ENCODE peak calls at places on chromosome 13, in nine cellular contexts. L is stimulated activated CD4-positive, alpha-beta T cell treated with anti-CD3 and anti-CD28 coated beads, Interleukin-15, amount 100 ng/mL, for 24 hours; H is glutamatergic neuron; K is right cardiac atrium; D is Jurkat, Clone E6-1; X is G401; V is IMR-90; N is fibroblast of lung; U is GM23248. P is an unnamed sample.

GRCh38 chr13:41833201-41833600 is 127.7 kb downstream of the VWA8 start:
- DNase-seq in L (no peak), H (no peak), K (no peak), D (no peak), X (no peak), V (no peak), N (peak; percentile 38), U (no peak), P (no peak)

GRCh38 chr13:75324413-75324940 is 157.5 kb downstream of the TBC1D4 start:
- DNase-seq in L (no peak), H (no peak), K (no peak), D (no peak), X (no peak), V (peak; percentile 40), N (peak; percentile 9), U (no peak), P (no peak)

GRCh38 chr13:101623469-101624209 is 171.2 kb downstream of the ITGBL1 start:
- DNase-seq in L (no peak), H (no peak), K (no peak), D (no peak), X (no peak), V (peak; percentile 24), N (peak; percentile 9), U (peak; percentile 52), P (no peak)

GRCh38 chr13:29771247-29771646 is 79.2 kb downstream of the UBL3 start:
- DNase-seq in L (no peak), H (no peak), K (no peak), D (peak; percentile 25), X (peak; percentile 57), V (peak; percentile 49), N (peak; percentile 23), U (peak; percentile 48), P (no peak)

GRCh38 chr13:110280231-110280813 is 26.6 kb downstream of the COL4A1 start:
- DNase-seq in L (peak; percentile 20), H (no peak), K (peak; percentile 29), D (no peak), X (no peak), V (no peak), N (no peak), U (no peak), P (no peak)

GRCh38 chr13:26050568-26051230 is 1.1 kb downstream of the SHISA2 start:
- DNase-seq in L (peak; percentile 29), H (peak; percentile 89), K (peak; percentile 70), D (no peak), X (no peak), V (no peak), N (peak; percentile 48), U (peak; percentile 31), P (no peak)

GRCh38 chr13:91347212-91347995 is at the start of gene MIR17HG:
- DNase-seq in L (peak; percentile 94), H (peak; percentile 91), K (peak; percentile 95), D (peak; percentile 88), X (peak; percentile 49), V (peak; percentile 72), N (peak; percentile 87), U (peak; percentile 88), P (peak; percentile 81)

GRCh38 chr13:28819748-28820098 is 416 bp upstream of the MTUS2 start:
- DNase-seq in L (peak; percentile 70), H (peak; percentile 93), K (peak; percentile 82), D (no peak), X (peak; percentile 64), V (peak; percentile 32), N (peak; percentile 30), U (peak; percentile 64), P (peak; percentile 26)

GRCh38 chr13:38255600-38255999 is 94.1 kb upstream of the UFM1 start:
- DNase-seq in L (no peak), H (no peak), K (no peak), D (no peak), X (no peak), V (no peak), N (no peak), U (no peak), P (no peak)

GRCh38 chr13:113209336-113209879 is at the start of gene CUL4A:
- DNase-seq in L (peak; percentile 81), H (peak; percentile 80), K (peak; percentile 93), D (peak; percentile 29), X (peak; percentile 70), V (peak; percentile 60), N (peak; percentile 70), U (peak; percentile 95), P (no peak)

GRCh38 chr13:40992678-40993077 is 26.4 kb downstream of the ELF1 start:
- DNase-seq in L (no peak), H (no peak), K (no peak), D (no peak), X (no peak), V (no peak), N (no peak), U (no peak), P (no peak)

GRCh38 chr13:97367427-97367826 is 66.5 kb upstream of the RAP2A start:
- DNase-seq in L (no peak), H (no peak), K (no peak), D (no peak), X (no peak), V (peak; percentile 78), N (peak; percentile 93), U (peak; percentile 86), P (no peak)

GRCh38 chr13:29693297-29693945 is 97.9 kb upstream of the SLC7A1 start:
- DNase-seq in L (no peak), H (no peak), K (peak; percentile 35), D (no peak), X (peak; percentile 12), V (no peak), N (no peak), U (no peak), P (no peak)

GRCh38 chr13:39130298-39130697 is 92.0 kb downstream of the NHLRC3 start:
- DNase-seq in L (no peak), H (no peak), K (no peak), D (no peak), X (no peak), V (no peak), N (no peak), U (no peak), P (no peak)

GRCh38 chr13:77222909-77223308 is 104.0 kb downstream of the MYCBP2 start:
- DNase-seq in L (no peak), H (no peak), K (no peak), D (no peak), X (no peak), V (no peak), N (no peak), U (no peak), P (no peak)

GRCh38 chr13:113835461-113836274 is 28.2 kb downstream of the GAS6 start:
- DNase-seq in L (no peak), H (peak; percentile 42), K (peak; percentile 48), D (no peak), X (no peak), V (peak; percentile 79), N (peak; percentile 74), U (peak; percentile 91), P (no peak)

GRCh38 chr13:101785858-101786257 is 333.4 kb downstream of the ITGBL1 start:
- DNase-seq in L (no peak), H (peak; percentile 54), K (peak; percentile 44), D (peak; percentile 2), X (peak; percentile 72), V (peak; percentile 3), N (peak; percentile 9), U (peak; percentile 38), P (no peak)

GRCh38 chr13:99992376-99992775 is 10.8 kb downstream of the ZIC2 start:
- DNase-seq in L (no peak), H (no peak), K (no peak), D (no peak), X (peak; percentile 68), V (no peak), N (no peak), U (no peak), P (no peak)

GRCh38 chr13:66809496-66809895 is 420.6 kb downstream of the PCDH9 start:
- DNase-seq in L (no peak), H (no peak), K (no peak), D (no peak), X (no peak), V (peak; percentile 20), N (peak; percentile 10), U (no peak), P (no peak)

GRCh38 chr13:81442904-81443303 is 1102.0 kb upstream of the SPRY2 start:
- DNase-seq in L (no peak), H (no peak), K (no peak), D (no peak), X (no peak), V (no peak), N (no peak), U (no peak), P (no peak)

GRCh38 chr13:45365558-45365885 is 24.5 kb upstream of the TPT1 start:
- DNase-seq in L (no peak), H (no peak), K (no peak), D (no peak), X (no peak), V (no peak), N (no peak), U (no peak), P (no peak)

GRCh38 chr13:41370736-41371135 is 59.7 kb downstream of the NAA16 start:
- DNase-seq in L (no peak), H (no peak), K (no peak), D (no peak), X (no peak), V (no peak), N (no peak), U (no peak), P (no peak)

GRCh38 chr13:48412881-48413351 is at the start of gene LPAR6:
- DNase-seq in L (no peak), H (no peak), K (peak; percentile 46), D (peak; percentile 37), X (no peak), V (peak; percentile 73), N (peak; percentile 81), U (peak; percentile 79), P (no peak)

GRCh38 chr13:106349080-106349841 is 186.2 kb downstream of the EFNB2 start:
- DNase-seq in L (no peak), H (no peak), K (peak; percentile 61), D (no peak), X (peak; percentile 88), V (peak; percentile 34), N (peak; percentile 71), U (no peak), P (no peak)

GRCh38 chr13:32746474-32746873 is 160.2 kb downstream of the PDS5B start:
- DNase-seq in L (no peak), H (no peak), K (no peak), D (no peak), X (no peak), V (no peak), N (peak; percentile 83), U (no peak), P (no peak)

GRCh38 chr13:41985788-41986508 is 25.0 kb upstream of the VWA8 start:
- DNase-seq in L (no peak), H (no peak), K (no peak), D (no peak), X (no peak), V (peak; percentile 35), N (peak; percentile 36), U (peak; percentile 46), P (no peak)

GRCh38 chr13:99305180-99305965 is 1.8 kb downstream of the GPR183 start:
- DNase-seq in L (no peak), H (no peak), K (no peak), D (no peak), X (no peak), V (no peak), N (no peak), U (no peak), P (no peak)

P was measured in activated B cell treated with CpG ODN at 0.5 μM for 24 hours.